ENCODE peak calls at places on chromosomes 11 and 22, in six cellular contexts. One of them, this sample, is unnamed. For H3K4me1, the result is how much of the 10 kb centered on the place peaks cover.

GRCh38 chr22:41523464-41524221 is 20.6 kb downstream of the POLR3H start:
- DNase-seq in tibial nerve: no peak
- DNase-seq in upper lobe of right lung: no peak
- DNase-seq in pancreas: no peak
- DNase-seq in stomach: peak
- DNase-seq in PC-3: no peak
- DNase-seq in this sample: no peak

GRCh38 chr11:19713221-19714092 is 820 bp downstream of the NAV2 start:
- DNase-seq in tibial nerve: no peak
- DNase-seq in upper lobe of right lung: no peak
- DNase-seq in pancreas: peak
- DNase-seq in stomach: no peak
- DNase-seq in PC-3: no peak
- DNase-seq in this sample: no peak

GRCh38 chr22:33116846-33117547 is 58.8 kb upstream of the SYN3 start:
- DNase-seq in tibial nerve: no peak
- DNase-seq in upper lobe of right lung: no peak
- DNase-seq in pancreas: no peak
- DNase-seq in stomach: no peak
- DNase-seq in PC-3: peak
- DNase-seq in this sample: no peak

GRCh38 chr11:64809781-64810241 is 540 bp downstream of the MEN1 start:
- DNase-seq in tibial nerve: no peak
- DNase-seq in upper lobe of right lung: no peak
- DNase-seq in pancreas: peak
- DNase-seq in stomach: peak
- DNase-seq in PC-3: peak
- DNase-seq in this sample: no peak

GRCh38 chr22:22171357-22172218 is 73.0 kb upstream of the VPREB1 start:
- DNase-seq in tibial nerve: no peak
- DNase-seq in upper lobe of right lung: no peak
- DNase-seq in pancreas: no peak
- DNase-seq in stomach: no peak
- DNase-seq in PC-3: peak
- DNase-seq in this sample: no peak

GRCh38 chr11:67627788-67628624 is 1.7 kb downstream of the NUDT8 start:
- DNase-seq in tibial nerve: no peak
- DNase-seq in upper lobe of right lung: peak
- DNase-seq in pancreas: no peak
- DNase-seq in stomach: no peak
- DNase-seq in PC-3: no peak
- DNase-seq in this sample: no peak

GRCh38 chr11:66068923-66069714 is 953 bp upstream of the PACS1 start:
- DNase-seq in tibial nerve: no peak
- DNase-seq in upper lobe of right lung: no peak
- DNase-seq in pancreas: peak
- DNase-seq in stomach: peak
- DNase-seq in PC-3: peak
- DNase-seq in this sample: peak

GRCh38 chr11:28799316-28799715 is 691.1 kb downstream of the METTL15 start:
- DNase-seq in tibial nerve: no peak
- DNase-seq in upper lobe of right lung: no peak
- DNase-seq in pancreas: no peak
- DNase-seq in stomach: no peak
- DNase-seq in PC-3: no peak
- DNase-seq in this sample: no peak

GRCh38 chr11:70605846-70606245 is 207.5 kb downstream of the CTTN start:
- DNase-seq in tibial nerve: no peak
- DNase-seq in upper lobe of right lung: no peak
- DNase-seq in pancreas: no peak
- DNase-seq in stomach: no peak
- DNase-seq in PC-3: no peak
- DNase-seq in this sample: no peak

GRCh38 chr11:111344032-111344431 is 35.0 kb downstream of the POU2AF1 start:
- DNase-seq in tibial nerve: peak
- DNase-seq in upper lobe of right lung: no peak
- DNase-seq in pancreas: no peak
- DNase-seq in stomach: no peak
- DNase-seq in PC-3: peak
- DNase-seq in this sample: peak

GRCh38 chr11:6298605-6299004 is 21.7 kb downstream of the CAVIN3 start:
- DNase-seq in tibial nerve: no peak
- DNase-seq in upper lobe of right lung: peak
- DNase-seq in pancreas: peak
- DNase-seq in stomach: peak
- DNase-seq in PC-3: peak
- DNase-seq in this sample: peak
- TF ChIP-seq CTCF in tibial nerve: peak
- TF ChIP-seq CTCF in upper lobe of right lung: peak
- TF ChIP-seq CTCF in pancreas: peak
- TF ChIP-seq CTCF in stomach: peak
- TF ChIP-seq CTCF in PC-3: peak
- TF ChIP-seq CTCF in this sample: peak

GRCh38 chr11:75163917-75164316 is 13.0 kb downstream of the SLCO2B1 start:
- DNase-seq in tibial nerve: no peak
- DNase-seq in upper lobe of right lung: no peak
- DNase-seq in pancreas: no peak
- DNase-seq in stomach: no peak
- DNase-seq in PC-3: no peak
- DNase-seq in this sample: no peak
- H3K4me1 ChIP-seq in tibial nerve: under half
- H3K4me1 ChIP-seq in upper lobe of right lung: under half
- H3K4me1 ChIP-seq in pancreas: under half
- H3K4me1 ChIP-seq in stomach: under half
- H3K4me1 ChIP-seq in PC-3: under half
- H3K4me1 ChIP-seq in this sample: under half

GRCh38 chr11:105579111-105579510 is 30.8 kb upstream of the GRIA4 start:
- DNase-seq in tibial nerve: no peak
- DNase-seq in upper lobe of right lung: no peak
- DNase-seq in pancreas: no peak
- DNase-seq in stomach: no peak
- DNase-seq in PC-3: peak
- DNase-seq in this sample: no peak

GRCh38 chr11:105582497-105582896 is 27.4 kb upstream of the GRIA4 start:
- DNase-seq in tibial nerve: no peak
- DNase-seq in upper lobe of right lung: no peak
- DNase-seq in pancreas: no peak
- DNase-seq in stomach: no peak
- DNase-seq in PC-3: peak
- DNase-seq in this sample: no peak

GRCh38 chr11:105573091-105573490 is 36.8 kb upstream of the GRIA4 start:
- DNase-seq in tibial nerve: no peak
- DNase-seq in upper lobe of right lung: no peak
- DNase-seq in pancreas: no peak
- DNase-seq in stomach: no peak
- DNase-seq in PC-3: no peak
- DNase-seq in this sample: no peak

GRCh38 chr11:105577645-105578044 is 32.2 kb upstream of the GRIA4 start:
- DNase-seq in tibial nerve: no peak
- DNase-seq in upper lobe of right lung: no peak
- DNase-seq in pancreas: no peak
- DNase-seq in stomach: no peak
- DNase-seq in PC-3: peak
- DNase-seq in this sample: no peak
- TF ChIP-seq CTCF in tibial nerve: no peak
- TF ChIP-seq CTCF in upper lobe of right lung: no peak
- TF ChIP-seq CTCF in pancreas: no peak
- TF ChIP-seq CTCF in stomach: no peak
- TF ChIP-seq CTCF in PC-3: peak
- TF ChIP-seq CTCF in this sample: no peak

GRCh38 chr11:128735935-128736610 is 42.2 kb downstream of the FLI1 start:
- DNase-seq in tibial nerve: no peak
- DNase-seq in upper lobe of right lung: no peak
- DNase-seq in pancreas: no peak
- DNase-seq in stomach: no peak
- DNase-seq in PC-3: no peak
- DNase-seq in this sample: no peak

GRCh38 chr11:128734439-128735224 is 40.8 kb downstream of the FLI1 start:
- DNase-seq in tibial nerve: no peak
- DNase-seq in upper lobe of right lung: peak
- DNase-seq in pancreas: no peak
- DNase-seq in stomach: peak
- DNase-seq in PC-3: no peak
- DNase-seq in this sample: peak

GRCh38 chr11:128739589-128739988 is 45.7 kb downstream of the FLI1 start:
- DNase-seq in tibial nerve: no peak
- DNase-seq in upper lobe of right lung: no peak
- DNase-seq in pancreas: no peak
- DNase-seq in stomach: no peak
- DNase-seq in PC-3: no peak
- DNase-seq in this sample: no peak

GRCh38 chr11:128738942-128739341 is 45.1 kb downstream of the FLI1 start:
- DNase-seq in tibial nerve: no peak
- DNase-seq in upper lobe of right lung: no peak
- DNase-seq in pancreas: no peak
- DNase-seq in stomach: no peak
- DNase-seq in PC-3: no peak
- DNase-seq in this sample: no peak

DNA sequence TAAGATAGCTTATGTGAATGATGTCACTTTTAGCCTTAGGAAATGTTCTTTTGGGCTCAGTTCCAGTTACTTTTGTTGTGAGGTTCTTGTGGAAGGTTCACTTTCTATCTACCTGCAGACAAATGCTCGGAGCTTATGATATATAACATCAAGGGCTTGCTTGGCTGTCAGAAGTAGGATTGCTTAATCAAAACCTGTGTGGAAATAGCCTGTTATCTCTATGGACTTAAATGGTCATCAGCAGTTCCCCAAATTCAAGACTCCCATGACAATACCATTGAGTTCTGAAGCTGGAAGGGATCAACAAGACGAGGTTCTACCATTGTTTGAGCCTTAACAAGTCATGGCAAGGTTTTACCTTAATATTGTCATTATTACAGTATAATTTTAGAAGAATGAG is 43.8 kb downstream of the FLI1 start:
- DNase-seq in tibial nerve: no peak
- DNase-seq in upper lobe of right lung: no peak
- DNase-seq in pancreas: no peak
- DNase-seq in stomach: no peak
- DNase-seq in PC-3: no peak
- DNase-seq in this sample: no peak
- H3K4me1 ChIP-seq in tibial nerve: under half
- H3K4me1 ChIP-seq in upper lobe of right lung: half or more
- H3K4me1 ChIP-seq in pancreas: under half
- H3K4me1 ChIP-seq in stomach: half or more
- H3K4me1 ChIP-seq in PC-3: under half
- H3K4me1 ChIP-seq in this sample: under half

GRCh38 chr11:88300888-88301477 is 36.6 kb downstream of the CTSC start:
- DNase-seq in tibial nerve: no peak
- DNase-seq in upper lobe of right lung: no peak
- DNase-seq in pancreas: no peak
- DNase-seq in stomach: no peak
- DNase-seq in PC-3: no peak
- DNase-seq in this sample: no peak
- TF ChIP-seq CTCF in tibial nerve: no peak
- TF ChIP-seq CTCF in upper lobe of right lung: no peak
- TF ChIP-seq CTCF in pancreas: no peak
- TF ChIP-seq CTCF in stomach: no peak
- TF ChIP-seq CTCF in PC-3: no peak
- TF ChIP-seq CTCF in this sample: no peak